ENCODE peak calls at places on chromosome 1, in four cellular contexts. One of them, this sample, is unnamed.

GRCh38 chr1:77977989-77978292 is 931 bp downstream of the FUBP1 start:
- DNase-seq in non-pigmented ciliary epithelial cell: no peak
- DNase-seq in brain microvascular endothelial cell: no peak
- DNase-seq in NCI-H1092 treated with DMSO at 0.1 percent for 48 hours: no peak
- DNase-seq in this sample: no peak

GRCh38 chr1:181661569-181661968 is 178.3 kb downstream of the CACNA1E start:
- DNase-seq in non-pigmented ciliary epithelial cell: no peak
- DNase-seq in NCI-H1092 treated with DMSO at 0.1 percent for 48 hours: no peak
- DNase-seq in brain microvascular endothelial cell: no peak
- DNase-seq in this sample: no peak

GRCh38 chr1:98420376-98421097 is 241.0 kb upstream of the SNX7 start:
- DNase-seq in brain microvascular endothelial cell: no peak
- DNase-seq in non-pigmented ciliary epithelial cell: no peak
- DNase-seq in NCI-H1092 treated with DMSO at 0.1 percent for 48 hours: no peak
- DNase-seq in this sample: no peak

GRCh38 chr1:159122005-159122621 is 45.5 kb upstream of the AIM2 start:
- DNase-seq in non-pigmented ciliary epithelial cell: peak; percentile 23
- DNase-seq in NCI-H1092 treated with DMSO at 0.1 percent for 48 hours: no peak
- DNase-seq in brain microvascular endothelial cell: peak; percentile 62
- DNase-seq in this sample: no peak

GRCh38 chr1:212671342-212672031 is 28.2 kb downstream of the BATF3 start:
- DNase-seq in brain microvascular endothelial cell: peak; percentile 39
- DNase-seq in NCI-H1092 treated with DMSO at 0.1 percent for 48 hours: peak; percentile 73
- DNase-seq in non-pigmented ciliary epithelial cell: no peak
- DNase-seq in this sample: no peak

GRCh38 chr1:227793948-227794812 is 21.3 kb upstream of the PRSS38 start:
- DNase-seq in brain microvascular endothelial cell: peak; percentile 47
- DNase-seq in NCI-H1092 treated with DMSO at 0.1 percent for 48 hours: no peak
- DNase-seq in non-pigmented ciliary epithelial cell: peak; percentile 52
- DNase-seq in this sample: peak; percentile 64

GRCh38 chr1:68615303-68615702 is 118.4 kb upstream of the DEPDC1 start:
- DNase-seq in NCI-H1092 treated with DMSO at 0.1 percent for 48 hours: no peak
- DNase-seq in brain microvascular endothelial cell: no peak
- DNase-seq in non-pigmented ciliary epithelial cell: no peak
- DNase-seq in this sample: no peak

GRCh38 chr1:200279810-200280411 is 129.9 kb downstream of the ZNF281 start:
- DNase-seq in non-pigmented ciliary epithelial cell: peak; percentile 30
- DNase-seq in NCI-H1092 treated with DMSO at 0.1 percent for 48 hours: peak; percentile 56
- DNase-seq in brain microvascular endothelial cell: peak; percentile 56
- DNase-seq in this sample: no peak

GRCh38 chr1:93178418-93178817 is 1.8 kb downstream of the TMED5 start:
- DNase-seq in NCI-H1092 treated with DMSO at 0.1 percent for 48 hours: no peak
- DNase-seq in non-pigmented ciliary epithelial cell: no peak
- DNase-seq in brain microvascular endothelial cell: no peak
- DNase-seq in this sample: no peak

GRCh38 chr1:30126839-30127238 is 596.5 kb downstream of the MATN1 start:
- DNase-seq in non-pigmented ciliary epithelial cell: no peak
- DNase-seq in brain microvascular endothelial cell: no peak
- DNase-seq in NCI-H1092 treated with DMSO at 0.1 percent for 48 hours: peak; percentile 24
- DNase-seq in this sample: no peak

GRCh38 chr1:50783286-50783685 is 176.8 kb downstream of the FAF1 start:
- DNase-seq in brain microvascular endothelial cell: no peak
- DNase-seq in NCI-H1092 treated with DMSO at 0.1 percent for 48 hours: no peak
- DNase-seq in non-pigmented ciliary epithelial cell: no peak
- DNase-seq in this sample: no peak

GRCh38 chr1:43509740-43510375 is 20.8 kb upstream of the PTPRF start:
- DNase-seq in NCI-H1092 treated with DMSO at 0.1 percent for 48 hours: no peak
- DNase-seq in non-pigmented ciliary epithelial cell: no peak
- DNase-seq in brain microvascular endothelial cell: no peak
- DNase-seq in this sample: no peak

GRCh38 chr1:171343727-171344472 is 29.9 kb downstream of the FMO4 start:
- DNase-seq in brain microvascular endothelial cell: no peak
- DNase-seq in non-pigmented ciliary epithelial cell: no peak
- DNase-seq in NCI-H1092 treated with DMSO at 0.1 percent for 48 hours: no peak
- DNase-seq in this sample: no peak

GRCh38 chr1:13899856-13900255 is 199.9 kb downstream of the PRDM2 start:
- DNase-seq in brain microvascular endothelial cell: no peak
- DNase-seq in non-pigmented ciliary epithelial cell: no peak
- DNase-seq in NCI-H1092 treated with DMSO at 0.1 percent for 48 hours: no peak
- DNase-seq in this sample: no peak

GRCh38 chr1:47996406-47997226 is 569 bp downstream of the TRABD2B start:
- DNase-seq in non-pigmented ciliary epithelial cell: no peak
- DNase-seq in NCI-H1092 treated with DMSO at 0.1 percent for 48 hours: no peak
- DNase-seq in brain microvascular endothelial cell: no peak
- DNase-seq in this sample: no peak